ENCODE peak calls at places on chromosomes 6 and 20, in ten cellular contexts. B is coronary artery, W is astrocyte of the spinal cord, R is Calu3, L is heart right ventricle, E is D721Med, F is cardiac muscle cell, A is breast epithelium, N is A549, T is tibial nerve. S is an unnamed sample.

GRCh38 chr6:96611342-96611964 is 48.5 kb downstream of the FHL5 start:
- DNase-seq in B (no peak), W (no peak), R (no peak), L (no peak), E (no peak), F (no peak), A (no peak), N (no peak), T (no peak), S (no peak)

GRCh38 chr20:5703542-5704215 is 46.5 kb upstream of the SHLD1 start:
- DNase-seq in B (no peak), W (no peak), R (no peak), L (no peak), E (no peak), F (no peak), A (no peak), N (no peak), T (no peak), S (no peak)

GRCh38 chr6:166743415-166743814 is 116.4 kb upstream of the RPS6KA2 start:
- DNase-seq in B (no peak), W (no peak), R (no peak), L (no peak), E (no peak), F (peak; percentile 58), A (no peak), N (no peak), T (no peak), S (no peak)

GRCh38 chr6:132813173-132813856 is 1.1 kb upstream of the RPS12 start:
- DNase-seq in B (no peak), W (peak; percentile 68), R (peak; percentile 30), L (peak; percentile 25), E (no peak), F (peak; percentile 41), A (no peak), N (peak; percentile 33), T (peak; percentile 34), S (peak; percentile 49)

GRCh38 chr20:62367136-62367482 is at the start of gene LAMA5:
- DNase-seq in B (no peak), W (no peak), R (peak; percentile 86), L (peak; percentile 73), E (peak; percentile 80), F (peak; percentile 87), A (no peak), N (peak; percentile 61), T (no peak), S (peak; percentile 54)

GRCh38 chr6:36769676-36770499 is 69.4 kb downstream of the CPNE5 start:
- DNase-seq in B (no peak), W (peak; percentile 19), R (no peak), L (no peak), E (no peak), F (peak; percentile 32), A (no peak), N (no peak), T (no peak), S (no peak)

GRCh38 chr20:45823949-45824835 is 2.9 kb downstream of the TNNC2 start:
- DNase-seq in B (no peak), W (peak; percentile 39), R (peak; percentile 62), L (peak; percentile 60), E (no peak), F (peak; percentile 52), A (no peak), N (peak; percentile 49), T (no peak), S (peak; percentile 37)

GRCh38 chr20:51510169-51510568 is 32.4 kb downstream of the NFATC2 start:
- DNase-seq in B (no peak), W (no peak), R (no peak), L (no peak), E (no peak), F (peak; percentile 35), A (no peak), N (no peak), T (no peak), S (no peak)

GRCh38 chr20:61287583-61287982 is 35.5 kb downstream of the CDH4 start:
- DNase-seq in B (no peak), W (no peak), R (no peak), L (no peak), E (no peak), F (no peak), A (no peak), N (no peak), T (no peak), S (no peak)

GRCh38 chr20:438581-439469 is 23.5 kb downstream of the TBC1D20 start:
- DNase-seq in B (no peak), W (no peak), R (no peak), L (peak; percentile 35), E (no peak), F (no peak), A (no peak), N (no peak), T (peak; percentile 41), S (no peak)

GRCh38 chr20:32116079-32116521 is 6.6 kb downstream of the TM9SF4 start:
- DNase-seq in B (peak; percentile 28), W (peak; percentile 35), R (no peak), L (no peak), E (no peak), F (no peak), A (no peak), N (no peak), T (no peak), S (no peak)

GRCh38 chr6:26249959-26250805 is 114.8 kb upstream of the BTN3A2 start:
- DNase-seq in B (no peak), W (peak; percentile 88), R (peak; percentile 81), L (peak; percentile 39), E (no peak), F (peak; percentile 73), A (peak; percentile 77), N (peak; percentile 82), T (peak; percentile 17), S (peak; percentile 47)
- TF ChIP-seq CTCF in B (no peak), W (peak; percentile 41), R (peak; percentile 35), L (no peak), E (no peak), F (peak; percentile 41), A (peak; percentile 48), N (no peak), T (peak; percentile 30), S (peak; percentile 11)

DNA sequence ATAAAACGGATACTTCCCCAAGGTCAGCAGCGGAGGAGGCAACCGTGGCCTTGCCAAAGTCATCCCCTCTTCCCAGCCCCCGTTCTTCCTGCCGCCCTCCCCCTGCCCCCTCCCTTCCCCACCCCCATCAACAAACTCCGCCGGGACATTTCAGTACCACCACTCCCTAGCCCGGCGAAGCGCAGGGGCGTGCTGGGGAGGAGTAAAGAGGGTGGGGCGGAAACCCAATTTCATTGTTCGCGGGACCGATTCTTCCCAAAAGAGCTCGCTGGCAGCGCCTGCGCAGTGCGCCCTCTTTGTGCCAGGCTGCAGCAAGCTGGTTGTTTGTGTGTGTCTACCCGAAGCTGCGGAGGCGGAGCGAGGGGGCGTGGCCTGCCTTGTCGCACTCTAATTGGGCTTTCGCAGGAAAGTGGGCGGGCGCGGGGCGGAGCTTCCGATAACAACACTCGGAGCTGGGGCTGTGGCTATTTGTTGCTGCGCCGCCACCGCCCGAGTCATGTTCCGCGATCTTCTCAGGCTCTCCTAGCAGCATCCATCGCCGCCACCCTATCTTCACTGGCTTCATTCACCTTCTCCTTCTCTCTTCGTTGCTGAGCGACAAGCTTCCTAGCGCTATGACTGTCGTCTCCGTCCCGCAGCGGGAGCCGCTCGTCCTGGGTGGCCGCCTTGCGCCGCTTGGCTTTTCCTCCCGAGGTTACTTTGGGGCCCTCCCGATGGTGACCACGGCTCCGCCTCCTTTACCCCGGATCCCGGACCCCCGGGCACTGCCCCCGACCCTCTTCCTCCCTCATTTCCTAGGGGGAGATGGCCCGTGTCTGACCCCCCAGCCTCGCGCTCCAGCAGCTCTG is at the start of gene PNRC1:
- DNase-seq in B (peak; percentile 100), W (peak; percentile 99), R (peak; percentile 99), L (peak; percentile 100), E (peak; percentile 71), F (peak; percentile 100), A (peak; percentile 100), N (peak; percentile 98), T (peak; percentile 100), S (peak; percentile 100)
- TF ChIP-seq CTCF in B (no peak), W (no peak), R (no peak), L (no peak), E (no peak), F (no peak), A (no peak), N (no peak), T (no peak), S (no peak)

DNA sequence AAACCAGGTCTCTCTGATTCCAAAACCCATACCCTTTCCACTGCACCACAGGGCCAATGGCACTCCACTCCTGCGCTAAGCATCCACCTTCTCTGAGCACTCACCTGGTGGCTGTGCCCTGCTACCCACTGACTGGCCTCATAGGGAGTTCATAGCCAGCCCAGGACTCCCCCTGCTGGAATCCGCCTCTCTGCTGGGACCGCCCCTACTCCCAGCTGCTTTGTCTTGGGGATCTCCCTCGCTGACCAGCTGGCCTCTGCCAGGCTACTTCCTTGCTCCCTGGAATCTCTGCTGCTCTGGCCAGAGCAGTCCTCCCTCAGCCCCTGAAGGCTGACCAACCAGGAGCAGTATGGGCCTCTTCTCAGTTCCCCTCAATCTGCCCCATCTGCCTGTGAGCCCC is 129.7 kb downstream of the FAXC start:
- DNase-seq in B (no peak), W (no peak), R (peak; percentile 72), L (no peak), E (no peak), F (peak; percentile 51), A (no peak), N (peak; percentile 11), T (no peak), S (peak; percentile 56)
- TF ChIP-seq CTCF in B (no peak), W (no peak), R (no peak), L (no peak), E (no peak), F (no peak), A (no peak), N (no peak), T (no peak), S (no peak)

GRCh38 chr20:56867128-56867527 is 238.0 kb downstream of the TFAP2C start:
- DNase-seq in B (no peak), W (no peak), R (no peak), L (no peak), E (no peak), F (no peak), A (no peak), N (no peak), T (no peak), S (no peak)
- TF ChIP-seq CTCF in B (no peak), W (no peak), R (no peak), L (no peak), E (no peak), F (no peak), A (no peak), N (no peak), T (no peak), S (no peak)

GRCh38 chr6:117918454-117918853 is 11.4 kb downstream of the SLC35F1 start:
- DNase-seq in B (no peak), W (no peak), R (no peak), L (no peak), E (no peak), F (no peak), A (no peak), N (no peak), T (no peak), S (no peak)
- TF ChIP-seq CTCF in B (no peak), W (no peak), R (no peak), L (no peak), E (peak; percentile 23), F (no peak), A (no peak), N (no peak), T (no peak), S (no peak)

DNA sequence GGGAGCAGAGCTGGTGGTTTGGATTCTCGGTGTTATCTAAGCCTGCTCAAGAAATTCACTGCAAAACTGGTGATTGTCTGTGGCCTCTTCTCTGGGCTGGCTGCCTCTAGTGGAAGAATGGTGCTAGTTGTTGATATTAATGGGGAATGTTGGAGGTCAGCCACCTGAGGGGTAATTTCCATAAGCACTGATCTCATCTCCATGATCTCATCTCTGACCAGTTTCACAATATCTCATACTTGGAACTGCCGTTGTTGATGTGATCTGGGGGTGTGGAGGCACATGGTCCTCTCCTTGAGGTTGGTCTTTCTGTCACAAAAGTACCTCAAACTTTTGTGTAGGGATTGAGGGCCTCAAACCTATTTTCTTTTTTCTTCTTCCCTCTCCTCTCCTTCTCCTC is 102.6 kb downstream of the CD109 start:
- DNase-seq in B (no peak), W (peak; percentile 92), R (no peak), L (no peak), E (no peak), F (no peak), A (peak; percentile 21), N (peak; percentile 57), T (peak; percentile 75), S (no peak)
- TF ChIP-seq CTCF in B (no peak), W (peak; percentile 51), R (no peak), L (no peak), E (no peak), F (peak; percentile 48), A (no peak), N (no peak), T (no peak), S (no peak)

S was measured in endothelial cell.